ENCODE peak calls at places on chromosomes 13 and 19, in six cellular contexts. V is heart right ventricle, G is iris pigment epithelial cell, F is hepatic stellate cell, O is Peyer's patch, Q is hypothalamus. L is an unnamed sample.

GRCh38 chr13:85725433-85725832 is 73.8 kb downstream of the SLITRK6 start:
- DNase-seq in G (no peak), Q (no peak), F (no peak), V (no peak), O (no peak), L (no peak)

GRCh38 chr13:65656740-65657329 is 1573.3 kb downstream of the PCDH9 start:
- DNase-seq in F (peak), G (peak), Q (no peak), O (no peak), V (no peak), L (no peak)

GRCh38 chr13:111326981-111327642 is 6.7 kb downstream of the TEX29 start:
- DNase-seq in F (no peak), Q (no peak), V (no peak), G (no peak), O (no peak), L (peak)

GRCh38 chr19:1715540-1715939 is 37.8 kb upstream of the ONECUT3 start:
- DNase-seq in F (no peak), Q (no peak), O (no peak), V (no peak), G (no peak), L (no peak)

GRCh38 chr19:57351867-57352266 is 796 bp downstream of the ZNF304 start:
- DNase-seq in G (peak), Q (no peak), O (no peak), V (no peak), F (no peak), L (no peak)

GRCh38 chr19:9700229-9700981 is 25.5 kb upstream of the ZNF562 start:
- DNase-seq in Q (no peak), O (no peak), G (no peak), V (no peak), F (no peak), L (no peak)

GRCh38 chr19:49340069-49340864 is 5.1 kb downstream of the CD37 start:
- DNase-seq in V (peak), Q (no peak), O (peak), G (peak), F (peak), L (peak)

GRCh38 chr13:66532146-66532545 is 698.0 kb downstream of the PCDH9 start:
- DNase-seq in G (peak), Q (no peak), F (peak), V (no peak), O (no peak), L (no peak)

GRCh38 chr19:1824252-1824622 is 12.2 kb upstream of the ATP8B3 start:
- DNase-seq in O (no peak), G (no peak), Q (no peak), V (no peak), F (no peak), L (no peak)

GRCh38 chr13:95245072-95245471 is 56.2 kb downstream of the ABCC4 start:
- DNase-seq in F (no peak), O (no peak), G (no peak), Q (no peak), V (no peak), L (no peak)

GRCh38 chr13:99004931-99005330 is 27.1 kb upstream of the DOCK9 start:
- DNase-seq in Q (no peak), F (no peak), O (no peak), V (no peak), G (no peak), L (no peak)

GRCh38 chr19:2627855-2628254 is 74.6 kb downstream of the GNG7 start:
- DNase-seq in O (no peak), Q (no peak), F (no peak), V (no peak), G (peak), L (no peak)

L was measured in activated effector memory CD4-positive, alpha-beta T cell treated with anti-CD3 and anti-CD28 coated beads, Interleukin-2, amount 50 U/mL, for 16 hours.